ENCODE peak calls at places on chromosomes 12 and 14, in eight cellular contexts. One of them, this sample, is unnamed.

GRCh38 chr12:80044694-80045046 is 54.7 kb upstream of the OTOGL start:
- DNase-seq in Daoy: peak
- DNase-seq in stimulated activated CD8-positive, alpha-beta memory T cell treated with anti-CD3 and anti-CD28 coated beads, Interleukin-4, amount 100 ng/mL, for 24 hours: no peak
- DNase-seq in endothelial cell: no peak
- DNase-seq in tibial nerve: no peak
- DNase-seq in adrenal gland: no peak
- DNase-seq in stimulated activated CD4-positive, alpha-beta T cell treated with anti-CD3 and anti-CD28 coated beads, Interleukin-4, amount 100 ng/mL, for 1 hour: no peak
- DNase-seq in stimulated activated naive CD8-positive, alpha-beta T cell treated with anti-CD3 and anti-CD28 coated beads, Interleukin-15, Interleukin-2, amounts not matched to agents 100 U/mL and 50 U/mL, for 24 hours: no peak
- DNase-seq in this sample: peak

GRCh38 chr12:3127832-3128231 is 50.7 kb downstream of the TSPAN9 start:
- DNase-seq in Daoy: no peak
- DNase-seq in stimulated activated CD8-positive, alpha-beta memory T cell treated with anti-CD3 and anti-CD28 coated beads, Interleukin-4, amount 100 ng/mL, for 24 hours: no peak
- DNase-seq in endothelial cell: no peak
- DNase-seq in tibial nerve: no peak
- DNase-seq in adrenal gland: no peak
- DNase-seq in stimulated activated CD4-positive, alpha-beta T cell treated with anti-CD3 and anti-CD28 coated beads, Interleukin-4, amount 100 ng/mL, for 1 hour: no peak
- DNase-seq in stimulated activated naive CD8-positive, alpha-beta T cell treated with anti-CD3 and anti-CD28 coated beads, Interleukin-15, Interleukin-2, amounts not matched to agents 100 U/mL and 50 U/mL, for 24 hours: no peak
- DNase-seq in this sample: no peak

GRCh38 chr12:93176610-93177126 is 201.1 kb upstream of the NUDT4 start:
- DNase-seq in Daoy: no peak
- DNase-seq in stimulated activated CD8-positive, alpha-beta memory T cell treated with anti-CD3 and anti-CD28 coated beads, Interleukin-4, amount 100 ng/mL, for 24 hours: no peak
- DNase-seq in endothelial cell: no peak
- DNase-seq in tibial nerve: no peak
- DNase-seq in adrenal gland: no peak
- DNase-seq in stimulated activated CD4-positive, alpha-beta T cell treated with anti-CD3 and anti-CD28 coated beads, Interleukin-4, amount 100 ng/mL, for 1 hour: no peak
- DNase-seq in stimulated activated naive CD8-positive, alpha-beta T cell treated with anti-CD3 and anti-CD28 coated beads, Interleukin-15, Interleukin-2, amounts not matched to agents 100 U/mL and 50 U/mL, for 24 hours: no peak
- DNase-seq in this sample: no peak

GRCh38 chr14:91732439-91732838 is 553 bp upstream of the CATSPERB start:
- DNase-seq in Daoy: no peak
- DNase-seq in stimulated activated CD8-positive, alpha-beta memory T cell treated with anti-CD3 and anti-CD28 coated beads, Interleukin-4, amount 100 ng/mL, for 24 hours: no peak
- DNase-seq in endothelial cell: no peak
- DNase-seq in tibial nerve: no peak
- DNase-seq in adrenal gland: no peak
- DNase-seq in stimulated activated CD4-positive, alpha-beta T cell treated with anti-CD3 and anti-CD28 coated beads, Interleukin-4, amount 100 ng/mL, for 1 hour: no peak
- DNase-seq in stimulated activated naive CD8-positive, alpha-beta T cell treated with anti-CD3 and anti-CD28 coated beads, Interleukin-15, Interleukin-2, amounts not matched to agents 100 U/mL and 50 U/mL, for 24 hours: no peak
- DNase-seq in this sample: no peak

GRCh38 chr12:74641694-74642093 is 104.1 kb downstream of the ATXN7L3B start:
- DNase-seq in Daoy: no peak
- DNase-seq in stimulated activated CD8-positive, alpha-beta memory T cell treated with anti-CD3 and anti-CD28 coated beads, Interleukin-4, amount 100 ng/mL, for 24 hours: no peak
- DNase-seq in endothelial cell: no peak
- DNase-seq in tibial nerve: no peak
- DNase-seq in adrenal gland: no peak
- DNase-seq in stimulated activated CD4-positive, alpha-beta T cell treated with anti-CD3 and anti-CD28 coated beads, Interleukin-4, amount 100 ng/mL, for 1 hour: no peak
- DNase-seq in stimulated activated naive CD8-positive, alpha-beta T cell treated with anti-CD3 and anti-CD28 coated beads, Interleukin-15, Interleukin-2, amounts not matched to agents 100 U/mL and 50 U/mL, for 24 hours: no peak
- DNase-seq in this sample: no peak

GRCh38 chr12:123152823-123153222 is 1.9 kb upstream of the PITPNM2 start:
- DNase-seq in Daoy: no peak
- DNase-seq in stimulated activated CD8-positive, alpha-beta memory T cell treated with anti-CD3 and anti-CD28 coated beads, Interleukin-4, amount 100 ng/mL, for 24 hours: no peak
- DNase-seq in endothelial cell: no peak
- DNase-seq in tibial nerve: no peak
- DNase-seq in adrenal gland: no peak
- DNase-seq in stimulated activated CD4-positive, alpha-beta T cell treated with anti-CD3 and anti-CD28 coated beads, Interleukin-4, amount 100 ng/mL, for 1 hour: no peak
- DNase-seq in stimulated activated naive CD8-positive, alpha-beta T cell treated with anti-CD3 and anti-CD28 coated beads, Interleukin-15, Interleukin-2, amounts not matched to agents 100 U/mL and 50 U/mL, for 24 hours: no peak
- DNase-seq in this sample: no peak

GRCh38 chr12:41032386-41032785 is 155.7 kb upstream of the PDZRN4 start:
- DNase-seq in Daoy: no peak
- DNase-seq in stimulated activated CD8-positive, alpha-beta memory T cell treated with anti-CD3 and anti-CD28 coated beads, Interleukin-4, amount 100 ng/mL, for 24 hours: no peak
- DNase-seq in endothelial cell: no peak
- DNase-seq in tibial nerve: no peak
- DNase-seq in adrenal gland: no peak
- DNase-seq in stimulated activated CD4-positive, alpha-beta T cell treated with anti-CD3 and anti-CD28 coated beads, Interleukin-4, amount 100 ng/mL, for 1 hour: no peak
- DNase-seq in stimulated activated naive CD8-positive, alpha-beta T cell treated with anti-CD3 and anti-CD28 coated beads, Interleukin-15, Interleukin-2, amounts not matched to agents 100 U/mL and 50 U/mL, for 24 hours: no peak
- DNase-seq in this sample: no peak

GRCh38 chr14:95039259-95039992 is 117.9 kb downstream of the DICER1 start:
- DNase-seq in Daoy: no peak
- DNase-seq in stimulated activated CD8-positive, alpha-beta memory T cell treated with anti-CD3 and anti-CD28 coated beads, Interleukin-4, amount 100 ng/mL, for 24 hours: no peak
- DNase-seq in endothelial cell: no peak
- DNase-seq in tibial nerve: no peak
- DNase-seq in adrenal gland: no peak
- DNase-seq in stimulated activated CD4-positive, alpha-beta T cell treated with anti-CD3 and anti-CD28 coated beads, Interleukin-4, amount 100 ng/mL, for 1 hour: no peak
- DNase-seq in stimulated activated naive CD8-positive, alpha-beta T cell treated with anti-CD3 and anti-CD28 coated beads, Interleukin-15, Interleukin-2, amounts not matched to agents 100 U/mL and 50 U/mL, for 24 hours: no peak
- DNase-seq in this sample: no peak

GRCh38 chr12:65465766-65466547 is 187.5 kb downstream of the MSRB3 start:
- DNase-seq in Daoy: no peak
- DNase-seq in stimulated activated CD8-positive, alpha-beta memory T cell treated with anti-CD3 and anti-CD28 coated beads, Interleukin-4, amount 100 ng/mL, for 24 hours: no peak
- DNase-seq in endothelial cell: no peak
- DNase-seq in tibial nerve: no peak
- DNase-seq in adrenal gland: no peak
- DNase-seq in stimulated activated CD4-positive, alpha-beta T cell treated with anti-CD3 and anti-CD28 coated beads, Interleukin-4, amount 100 ng/mL, for 1 hour: no peak
- DNase-seq in stimulated activated naive CD8-positive, alpha-beta T cell treated with anti-CD3 and anti-CD28 coated beads, Interleukin-15, Interleukin-2, amounts not matched to agents 100 U/mL and 50 U/mL, for 24 hours: no peak
- DNase-seq in this sample: no peak

GRCh38 chr12:124837958-124838803 is 25.5 kb downstream of the SCARB1 start:
- DNase-seq in Daoy: peak
- DNase-seq in stimulated activated CD8-positive, alpha-beta memory T cell treated with anti-CD3 and anti-CD28 coated beads, Interleukin-4, amount 100 ng/mL, for 24 hours: no peak
- DNase-seq in endothelial cell: no peak
- DNase-seq in tibial nerve: peak
- DNase-seq in adrenal gland: peak
- DNase-seq in stimulated activated CD4-positive, alpha-beta T cell treated with anti-CD3 and anti-CD28 coated beads, Interleukin-4, amount 100 ng/mL, for 1 hour: no peak
- DNase-seq in stimulated activated naive CD8-positive, alpha-beta T cell treated with anti-CD3 and anti-CD28 coated beads, Interleukin-15, Interleukin-2, amounts not matched to agents 100 U/mL and 50 U/mL, for 24 hours: no peak
- DNase-seq in this sample: peak

GRCh38 chr14:29654910-29655590 is 272.6 kb downstream of the PRKD1 start:
- DNase-seq in Daoy: no peak
- DNase-seq in stimulated activated CD8-positive, alpha-beta memory T cell treated with anti-CD3 and anti-CD28 coated beads, Interleukin-4, amount 100 ng/mL, for 24 hours: no peak
- DNase-seq in endothelial cell: no peak
- DNase-seq in tibial nerve: no peak
- DNase-seq in adrenal gland: no peak
- DNase-seq in stimulated activated CD4-positive, alpha-beta T cell treated with anti-CD3 and anti-CD28 coated beads, Interleukin-4, amount 100 ng/mL, for 1 hour: no peak
- DNase-seq in stimulated activated naive CD8-positive, alpha-beta T cell treated with anti-CD3 and anti-CD28 coated beads, Interleukin-15, Interleukin-2, amounts not matched to agents 100 U/mL and 50 U/mL, for 24 hours: no peak
- DNase-seq in this sample: no peak

GRCh38 chr12:24875014-24875413 is 73.9 kb downstream of the BCAT1 start:
- DNase-seq in Daoy: no peak
- DNase-seq in stimulated activated CD8-positive, alpha-beta memory T cell treated with anti-CD3 and anti-CD28 coated beads, Interleukin-4, amount 100 ng/mL, for 24 hours: no peak
- DNase-seq in endothelial cell: no peak
- DNase-seq in tibial nerve: no peak
- DNase-seq in adrenal gland: no peak
- DNase-seq in stimulated activated CD4-positive, alpha-beta T cell treated with anti-CD3 and anti-CD28 coated beads, Interleukin-4, amount 100 ng/mL, for 1 hour: no peak
- DNase-seq in stimulated activated naive CD8-positive, alpha-beta T cell treated with anti-CD3 and anti-CD28 coated beads, Interleukin-15, Interleukin-2, amounts not matched to agents 100 U/mL and 50 U/mL, for 24 hours: no peak
- DNase-seq in this sample: no peak

GRCh38 chr12:88577537-88577936 is 2.7 kb downstream of the KITLG start:
- DNase-seq in Daoy: peak
- DNase-seq in stimulated activated CD8-positive, alpha-beta memory T cell treated with anti-CD3 and anti-CD28 coated beads, Interleukin-4, amount 100 ng/mL, for 24 hours: no peak
- DNase-seq in endothelial cell: no peak
- DNase-seq in tibial nerve: no peak
- DNase-seq in adrenal gland: no peak
- DNase-seq in stimulated activated CD4-positive, alpha-beta T cell treated with anti-CD3 and anti-CD28 coated beads, Interleukin-4, amount 100 ng/mL, for 1 hour: no peak
- DNase-seq in stimulated activated naive CD8-positive, alpha-beta T cell treated with anti-CD3 and anti-CD28 coated beads, Interleukin-15, Interleukin-2, amounts not matched to agents 100 U/mL and 50 U/mL, for 24 hours: no peak
- DNase-seq in this sample: peak